ENCODE peak calls at places on chromosomes 5 and 9, in four cellular contexts. S is suprapubic skin, Z is NCI-H1092, E is GM04503. G is an unnamed sample.

GRCh38 chr9:20835364-20836286 is 151.6 kb downstream of the FOCAD start:
- DNase-seq in S (no peak), Z (no peak), E (no peak), G (no peak)

GRCh38 chr9:14214065-14214684 is 99.8 kb downstream of the NFIB start:
- DNase-seq in S (no peak), Z (no peak), E (no peak), G (no peak)

GRCh38 chr5:168992687-168993086 is 308.3 kb downstream of the SLIT3 start:
- DNase-seq in S (no peak), Z (no peak), E (no peak), G (no peak)

GRCh38 chr9:75591972-75592371 is 298.5 kb upstream of the PCSK5 start:
- DNase-seq in S (no peak), Z (no peak), E (no peak), G (no peak)

GRCh38 chr9:120892177-120892747 is 15.3 kb upstream of the PHF19 start:
- DNase-seq in S (no peak), Z (no peak), E (no peak), G (no peak)

GRCh38 chr9:123796618-123797484 is 133.1 kb downstream of the DENND1A start:
- DNase-seq in S (no peak), Z (no peak), E (no peak), G (no peak)

GRCh38 chr9:6567140-6567591 is 78.4 kb downstream of the GLDC start:
- DNase-seq in S (no peak), Z (no peak), E (peak; percentile 65), G (no peak)

GRCh38 chr9:131220485-131220884 is 55.8 kb downstream of the FAM78A start:
- DNase-seq in S (no peak), Z (no peak), E (no peak), G (no peak)

GRCh38 chr5:166845044-166845443 is 1446.4 kb upstream of the WWC1 start:
- DNase-seq in S (no peak), Z (no peak), E (no peak), G (no peak)

GRCh38 chr9:109466623-109467590 is 31.2 kb downstream of the PTPN3 start:
- DNase-seq in S (no peak), Z (no peak), E (no peak), G (no peak)

GRCh38 chr9:37425298-37425752 is 2.8 kb downstream of the GRHPR start:
- DNase-seq in S (no peak), Z (no peak), E (no peak), G (no peak)

GRCh38 chr9:136947955-136948510 is 3.0 kb downstream of the C8G start:
- DNase-seq in S (no peak), Z (no peak), E (no peak), G (peak; percentile 39)

GRCh38 chr5:16757146-16757545 is 140.3 kb upstream of the RETREG1 start:
- DNase-seq in S (no peak), Z (no peak), E (no peak), G (no peak)

GRCh38 chr5:178277866-178278265 is 45.3 kb upstream of the PHYKPL start:
- DNase-seq in S (no peak), Z (no peak), E (no peak), G (no peak)

GRCh38 chr9:121743441-121744001 is 92.1 kb downstream of the DAB2IP start:
- DNase-seq in S (peak; percentile 84), Z (peak; percentile 51), E (no peak), G (no peak)

GRCh38 chr9:137689745-137690529 is 71.1 kb downstream of the EHMT1 start:
- DNase-seq in S (no peak), Z (no peak), E (peak; percentile 80), G (peak; percentile 19)

G was measured in DMS53.